ENCODE peak calls at places on chromosome X, in nine cellular contexts. T is CD8-positive, alpha-beta memory T cell; S is anterior cingulate cortex; M is stimulated activated naive CD4-positive, alpha-beta T cell; W is NCI-H2081; R is occipital lobe; E is activated naive CD4-positive, alpha-beta T cell; X is stimulated activated CD4-positive, alpha-beta T cell treated with anti-CD3 and anti-CD28 coated beads, TNF-alpha, amount 100 ng/mL, for 24 hours; F is activated gamma-delta T cell. Y is an unnamed sample.

GRCh38 chrX:80098038-80098437 is 83.5 kb downstream of the TBX22 start:
- DNase-seq in X (no peak), R (no peak), T (no peak), W (no peak), F (no peak), M (no peak), E (no peak), S (no peak), Y (no peak)

GRCh38 chrX:153909024-153909979 is 4.8 kb downstream of the AVPR2 start:
- DNase-seq in M (no peak), E (no peak), X (no peak), S (no peak), W (no peak), F (no peak), T (no peak), R (no peak), Y (no peak)

GRCh38 chrX:118698516-118699247 is 28.7 kb upstream of the IL13RA1 start:
- DNase-seq in X (no peak), T (no peak), F (no peak), M (no peak), E (no peak), W (no peak), R (no peak), S (no peak), Y (no peak)

GRCh38 chrX:21374163-21374993 is at the start of gene CNKSR2:
- DNase-seq in E (peak; percentile 65), S (peak; percentile 51), F (peak; percentile 48), R (peak; percentile 52), X (peak; percentile 42), W (peak; percentile 79), T (peak; percentile 80), M (peak; percentile 69), Y (peak; percentile 78)

GRCh38 chrX:80572636-80573035 is 152.4 kb downstream of the TENT5D start:
- DNase-seq in S (no peak), W (no peak), R (no peak), E (no peak), T (no peak), F (no peak), X (no peak), M (no peak), Y (no peak)

GRCh38 chrX:39688576-39689373 is 409.0 kb downstream of the BCOR start:
- DNase-seq in F (no peak), E (no peak), T (no peak), M (no peak), W (peak; percentile 80), S (peak; percentile 67), R (peak; percentile 39), X (no peak), Y (peak; percentile 15)

GRCh38 chrX:7132335-7133035 is 15.0 kb upstream of the STS start:
- DNase-seq in W (peak; percentile 34), E (peak; percentile 7), T (peak; percentile 22), F (no peak), X (no peak), M (peak; percentile 19), S (no peak), R (no peak), Y (no peak)

GRCh38 chrX:2627272-2627867 is 63.7 kb upstream of the CD99 start:
- DNase-seq in R (no peak), F (no peak), S (no peak), M (no peak), W (no peak), X (no peak), T (peak; percentile 32), E (no peak), Y (no peak)

GRCh38 chrX:31909850-31910547 is 838.2 kb upstream of the FTHL17 start:
- DNase-seq in M (no peak), S (no peak), X (no peak), W (no peak), F (no peak), R (no peak), E (no peak), T (no peak), Y (no peak)

GRCh38 chrX:19566359-19567141 is 51.2 kb upstream of the MAP3K15 start:
- DNase-seq in M (no peak), E (no peak), W (no peak), S (no peak), F (no peak), T (no peak), R (no peak), X (no peak), Y (no peak)

GRCh38 chrX:72094894-72095293 is 36.8 kb downstream of the RTL5 start:
- DNase-seq in E (peak; percentile 4), X (peak; percentile 15), M (peak; percentile 3), T (no peak), F (no peak), S (no peak), R (no peak), W (no peak), Y (no peak)

GRCh38 chrX:107760304-107761077 is 15.1 kb downstream of the TSC22D3 start:
- DNase-seq in W (no peak), M (no peak), R (no peak), X (no peak), F (no peak), E (no peak), S (no peak), T (no peak), Y (no peak)

GRCh38 chrX:68416592-68416991 is 16.7 kb downstream of the OPHN1 start:
- DNase-seq in S (no peak), W (no peak), M (no peak), F (no peak), X (no peak), R (no peak), T (no peak), E (no peak), Y (no peak)

GRCh38 chrX:3252744-3253143 is 93.7 kb downstream of the MXRA5 start:
- DNase-seq in E (no peak), X (no peak), S (peak; percentile 1), F (no peak), T (no peak), W (no peak), R (no peak), M (no peak), Y (no peak)

GRCh38 chrX:12984629-12985303 is 9.9 kb downstream of the TMSB4X start:
- DNase-seq in R (no peak), W (peak; percentile 31), X (no peak), M (peak; percentile 66), T (peak; percentile 70), E (peak; percentile 26), S (no peak), F (no peak), Y (no peak)

GRCh38 chrX:30875957-30876356 is 13.1 kb downstream of the TAB3 start:
- DNase-seq in T (no peak), M (no peak), X (no peak), F (no peak), S (no peak), W (no peak), R (no peak), E (no peak), Y (no peak)

GRCh38 chrX:53049127-53049517 is 533 bp downstream of the GPR173 start:
- DNase-seq in M (no peak), F (no peak), X (no peak), W (no peak), S (no peak), E (no peak), T (no peak), R (no peak), Y (no peak)

GRCh38 chrX:7372843-7373525 is 225.0 kb upstream of the PUDP start:
- DNase-seq in T (no peak), S (no peak), W (no peak), E (no peak), F (no peak), M (no peak), X (no peak), R (no peak), Y (no peak)